ENCODE peak calls at places on chromosomes 12 and 14, in four cellular contexts. D is K562, L is A549, K is HepG2. P is an unnamed sample.

GRCh38 chr14:29016050-29016900 is 249.7 kb downstream of the FOXG1 start:
- DNase-seq in K (peak), D (peak), L (no peak), P (peak)

GRCh38 chr12:65634061-65634460 is 190.2 kb upstream of the HMGA2 start:
- DNase-seq in D (no peak), K (no peak), L (no peak), P (no peak)

GRCh38 chr14:50010752-50011151 is 105.6 kb downstream of the VCPKMT start:
- DNase-seq in K (no peak), L (no peak), D (no peak), P (no peak)

GRCh38 chr12:105522166-105522825 is 191.8 kb downstream of the C12orf75 start:
- DNase-seq in K (no peak), D (no peak), L (no peak), P (no peak)

GRCh38 chr14:74417201-74417600 is 8.8 kb downstream of the SYNDIG1L start:
- DNase-seq in K (no peak), L (no peak), D (no peak), P (no peak)

GRCh38 chr12:48826209-48826855 is 8.0 kb downstream of the CACNB3 start:
- DNase-seq in K (no peak), L (no peak), D (no peak), P (no peak)

GRCh38 chr14:52598568-52598967 is 45.9 kb downstream of the GPR137C start:
- DNase-seq in K (no peak), D (no peak), L (no peak), P (no peak)

GRCh38 chr14:47539065-47539464 is 136.3 kb downstream of the MDGA2 start:
- DNase-seq in D (no peak), K (peak), L (no peak), P (no peak)

GRCh38 chr12:57128519-57129247 is 400 bp downstream of the LRP1 start:
- DNase-seq in L (no peak), K (no peak), D (no peak), P (peak)

GRCh38 chr14:99073401-99073800 is 198.6 kb downstream of the BCL11B start:
- DNase-seq in K (no peak), D (no peak), L (no peak), P (no peak)

DNA sequence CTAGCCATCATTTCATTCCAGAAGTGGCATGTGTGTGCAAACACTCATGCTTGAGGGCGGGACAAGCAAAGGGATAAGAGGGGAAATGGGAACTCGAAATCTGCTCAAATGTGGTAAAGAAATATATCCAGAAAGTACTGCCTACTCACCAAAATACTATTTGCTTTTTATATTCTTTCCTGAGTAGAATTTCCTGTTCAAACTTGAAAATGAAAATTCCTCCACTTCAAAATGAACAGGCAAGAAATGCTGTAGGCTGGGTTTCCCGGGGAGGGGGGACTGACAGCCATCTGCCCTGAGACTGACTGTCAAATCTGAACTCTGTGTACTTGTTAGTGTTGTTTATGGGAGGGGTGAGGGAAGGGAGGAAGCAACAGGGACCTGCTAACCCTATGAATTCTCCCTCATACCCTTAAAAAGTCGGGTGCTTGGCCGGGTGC is 34.6 kb downstream of the NTF3 start:
- DNase-seq in K (no peak), L (no peak), D (no peak), P (no peak)
- TF ChIP-seq NR3C1 in K (no peak), L (no peak), D (no peak), P (no peak)

GRCh38 chr12:75446857-75447256 is 33.7 kb upstream of the GLIPR1 start:
- DNase-seq in K (no peak), D (no peak), L (peak), P (no peak)
- TF ChIP-seq NR3C1 in K (no peak), D (no peak), L (no peak), P (no peak)

GRCh38 chr14:103880986-103881926 is 33.9 kb upstream of the PPP1R13B start:
- DNase-seq in L (no peak), D (no peak), K (peak), P (no peak)
- TF ChIP-seq NR3C1 in L (no peak), D (no peak), K (no peak), P (no peak)

DNA sequence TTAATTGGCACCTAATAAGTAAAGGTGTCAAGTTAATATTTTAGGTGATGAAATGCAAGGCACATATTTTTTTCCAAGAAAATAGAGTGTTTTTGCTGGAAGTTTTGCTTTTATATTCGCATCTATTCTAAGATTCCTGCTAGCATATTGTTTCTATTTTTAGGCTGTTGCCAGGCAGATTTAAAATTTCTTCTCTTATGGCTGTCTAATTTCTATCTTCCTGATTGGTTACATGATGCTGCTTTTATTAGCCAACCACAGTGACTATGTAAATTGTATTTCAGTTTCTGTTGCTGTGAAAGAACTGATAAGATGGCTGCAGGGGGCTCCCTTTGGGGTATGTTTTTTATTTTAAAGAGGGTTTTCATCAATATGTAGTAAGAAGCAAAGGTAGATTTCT is 42.7 kb downstream of the ATF7IP start:
- DNase-seq in L (no peak), D (peak), K (no peak), P (no peak)
- TF ChIP-seq NR3C1 in L (no peak), D (no peak), K (no peak), P (no peak)

GRCh38 chr12:55039761-55040160 is 20.0 kb downstream of the NEUROD4 start:
- DNase-seq in K (no peak), L (no peak), D (no peak), P (no peak)

GRCh38 chr12:55041651-55042050 is 21.9 kb downstream of the NEUROD4 start:
- DNase-seq in D (no peak), K (no peak), L (no peak), P (no peak)

GRCh38 chr12:55034218-55034617 is 14.4 kb downstream of the NEUROD4 start:
- DNase-seq in K (no peak), L (no peak), D (no peak), P (no peak)

GRCh38 chr12:55037349-55037748 is 17.6 kb downstream of the NEUROD4 start:
- DNase-seq in K (no peak), L (no peak), D (no peak), P (no peak)

GRCh38 chr12:55036326-55036725 is 16.6 kb downstream of the NEUROD4 start:
- DNase-seq in D (no peak), L (no peak), K (no peak), P (no peak)
- TF ChIP-seq NR3C1 in D (no peak), L (no peak), K (no peak), P (no peak)

P was measured in WTC11.